ENCODE peak calls at places on chromosomes 1 and 21, in four cellular contexts. O, R, U and M are unnamed samples.

GRCh38 chr21:31557956-31558838 is 101.3 kb upstream of the SOD1 start:
- DNase-seq in O (no peak), R (no peak), U (no peak), M (no peak)

GRCh38 chr1:65069186-65069585 is 78.8 kb upstream of the AK4 start:
- DNase-seq in O (no peak), R (no peak), U (no peak), M (no peak)

GRCh38 chr1:32997381-32997891 is 32.8 kb upstream of the RNF19B start:
- DNase-seq in O (no peak), R (no peak), U (no peak), M (no peak)

GRCh38 chr1:84689514-84690396 is 506 bp downstream of the SSX2IP start:
- DNase-seq in O (no peak), R (no peak), U (no peak), M (peak)

GRCh38 chr21:45512626-45513002 is 29.6 kb downstream of the SLC19A1 start:
- DNase-seq in O (no peak), R (no peak), U (no peak), M (no peak)

GRCh38 chr1:37958690-37959089 is 11.8 kb upstream of the INPP5B start:
- DNase-seq in O (no peak), R (no peak), U (no peak), M (no peak)

GRCh38 chr1:91054780-91055481 is 33.1 kb upstream of the ZNF644 start:
- DNase-seq in O (no peak), R (no peak), U (no peak), M (no peak)

GRCh38 chr1:3638676-3639075 is 11.2 kb downstream of the WRAP73 start:
- DNase-seq in O (no peak), R (no peak), U (no peak), M (no peak)

GRCh38 chr1:48561444-48561843 is 89.4 kb upstream of the SPATA6 start:
- DNase-seq in O (no peak), R (no peak), U (no peak), M (no peak)

GRCh38 chr1:231240531-231240882 is 505 bp upstream of the GNPAT start:
- DNase-seq in O (no peak), R (no peak), U (no peak), M (no peak)

GRCh38 chr1:232873412-232873811 is 68.2 kb downstream of the MAP10 start:
- DNase-seq in O (no peak), R (no peak), U (no peak), M (no peak)

GRCh38 chr1:3762151-3762872 is 10.1 kb downstream of the CCDC27 start:
- DNase-seq in O (no peak), R (no peak), U (no peak), M (no peak)

GRCh38 chr1:78839704-78840277 is 166.7 kb downstream of the ADGRL4 start:
- DNase-seq in O (peak), R (no peak), U (peak), M (peak)

GRCh38 chr1:92817986-92818764 is 13.7 kb upstream of the RPL5 start:
- DNase-seq in O (peak), R (no peak), U (peak), M (no peak)

GRCh38 chr1:93908394-93909145 is 660 bp downstream of the GCLM start:
- DNase-seq in O (no peak), R (no peak), U (peak), M (peak)

GRCh38 chr1:21605964-21606705 is 63.0 kb downstream of the RAP1GAP start:
- DNase-seq in O (no peak), R (no peak), U (no peak), M (no peak)

GRCh38 chr1:89855413-89856123 is 34.7 kb downstream of the LRRC8D start:
- DNase-seq in O (no peak), R (peak), U (no peak), M (no peak)

GRCh38 chr1:61139324-61140055 is 57.1 kb downstream of the NFIA start:
- DNase-seq in O (no peak), R (no peak), U (no peak), M (peak)

GRCh38 chr1:68065766-68066165 is 15.3 kb upstream of the DIRAS3 start:
- DNase-seq in O (no peak), R (no peak), U (no peak), M (no peak)

GRCh38 chr1:31663622-31664452 is 19.2 kb upstream of the PEF1 start:
- DNase-seq in O (peak), R (no peak), U (peak), M (peak)

GRCh38 chr1:236011641-236012040 is 53.2 kb downstream of the NID1 start:
- DNase-seq in O (no peak), R (no peak), U (no peak), M (no peak)
- TF ChIP-seq ZBTB33 in O (no peak), R (no peak), U (no peak), M (no peak)

GRCh38 chr1:20322825-20323612 is 32.3 kb downstream of the VWA5B1 start:
- DNase-seq in O (no peak), R (no peak), U (no peak), M (no peak)
- TF ChIP-seq SRF in O (no peak), R (no peak), U (no peak), M (no peak)

GRCh38 chr1:51520700-51521248 is 1.7 kb upstream of the EPS15 start:
- DNase-seq in O (no peak), R (no peak), U (no peak), M (no peak)

GRCh38 chr1:51518730-51519047 is 377 bp downstream of the EPS15 start:
- DNase-seq in O (no peak), R (no peak), U (peak), M (peak)

GRCh38 chr1:51519857-51520699 is 1.0 kb upstream of the EPS15 start:
- DNase-seq in O (no peak), R (no peak), U (peak), M (no peak)

GRCh38 chr1:51518033-51518729 is 885 bp downstream of the EPS15 start:
- DNase-seq in O (no peak), R (peak), U (peak), M (peak)

DNA sequence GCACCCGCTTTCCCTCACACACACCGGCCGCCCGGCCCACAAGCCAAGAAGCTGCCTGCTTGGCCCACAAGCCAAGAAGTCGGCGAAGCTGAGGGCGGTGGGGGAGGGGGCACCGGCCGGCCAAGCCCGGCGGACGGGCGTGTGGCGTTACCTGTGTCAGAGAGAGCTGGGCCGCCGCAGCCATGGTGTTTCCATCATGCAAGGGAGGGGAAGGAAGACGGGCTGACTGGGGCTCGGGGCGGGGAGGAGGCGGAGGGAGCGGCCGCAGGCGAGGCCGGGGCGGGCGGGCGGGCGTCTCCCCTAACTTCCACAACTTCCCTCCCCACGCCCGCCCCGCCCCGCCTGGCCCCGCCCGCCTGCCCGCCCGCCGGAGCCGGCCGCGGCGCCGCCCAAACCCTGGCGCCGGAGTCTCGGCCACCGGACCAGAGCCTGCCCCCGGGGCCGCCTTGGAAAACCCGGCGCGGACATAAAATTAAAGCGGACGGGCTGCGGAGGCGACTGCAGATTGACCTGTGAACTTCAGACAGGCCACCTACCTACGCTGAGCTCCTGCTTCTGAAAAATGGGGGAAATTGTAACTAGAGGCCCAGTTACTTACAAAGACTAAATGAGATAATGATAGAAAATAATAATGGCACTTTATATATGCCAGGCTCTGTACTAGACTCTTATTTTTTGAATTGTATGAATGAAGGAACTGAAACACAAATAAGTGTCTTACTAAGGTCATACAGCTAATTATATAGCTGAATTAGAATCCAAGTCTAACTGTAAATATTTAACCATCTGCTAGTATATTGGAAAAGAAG is at the start of gene EPS15:
- DNase-seq in O (peak), R (no peak), U (peak), M (peak)
- TF ChIP-seq ZBTB33 in O (no peak), R (no peak), U (no peak), M (no peak)

DNA sequence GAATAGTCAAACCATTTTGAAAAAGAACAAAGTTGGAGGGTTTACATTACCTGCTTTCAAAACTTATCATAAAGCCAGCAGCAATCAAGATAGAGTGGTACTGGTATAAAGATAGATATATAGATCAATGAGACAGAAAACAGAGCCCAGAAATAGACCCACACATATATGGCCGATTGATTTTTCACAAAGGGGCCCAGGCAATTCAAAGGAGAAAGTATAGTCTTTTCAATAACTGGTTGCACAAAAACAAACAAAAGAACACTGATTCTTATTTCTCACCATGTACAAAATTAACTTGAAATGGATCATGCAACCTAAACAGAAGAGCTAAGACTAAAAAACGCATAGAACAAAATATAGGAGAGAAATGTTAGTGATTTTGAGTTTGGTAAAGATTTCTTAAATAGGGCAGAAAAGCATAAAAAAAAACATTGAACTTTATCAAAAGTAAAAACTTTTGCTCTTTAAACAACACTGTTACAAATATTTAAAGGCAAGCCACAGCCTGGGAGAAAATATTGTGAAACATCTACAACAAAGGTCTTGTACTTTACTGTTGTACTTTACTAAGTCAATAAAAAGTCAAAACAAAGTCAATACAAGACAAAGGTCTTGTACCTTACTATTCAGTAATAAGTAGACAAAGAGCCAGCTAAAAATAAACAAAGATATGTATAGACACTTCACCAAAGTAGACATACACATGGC is 50.2 kb downstream of the ST3GAL3 start:
- DNase-seq in O (no peak), R (no peak), U (no peak), M (peak)
- TF ChIP-seq SRF in O (no peak), R (no peak), U (no peak), M (no peak)